ENCODE peak calls at places on chromosomes 2 and 18, in four cellular contexts. W is mesenchymal stem cell, F is NCI-H1092, C is prostate gland. Y is an unnamed sample.

GRCh38 chr2:232519581-232519980 is 607 bp upstream of the PRSS56 start:
- DNase-seq in W (no peak), F (no peak), C (no peak), Y (no peak)

GRCh38 chr18:8623549-8624106 is 14.4 kb downstream of the RAB12 start:
- DNase-seq in W (peak; percentile 41), F (no peak), C (no peak), Y (peak; percentile 15)

GRCh38 chr2:24852026-24852425 is 58.8 kb downstream of the CENPO start:
- DNase-seq in W (no peak), F (no peak), C (no peak), Y (no peak)

GRCh38 chr2:173119069-173119807 is 43.6 kb downstream of the MAP3K20 start:
- DNase-seq in W (no peak), F (peak; percentile 73), C (peak; percentile 46), Y (no peak)

GRCh38 chr2:109423556-109424359 is 190.0 kb downstream of the SEPTIN10 start:
- DNase-seq in W (no peak), F (no peak), C (no peak), Y (no peak)

GRCh38 chr2:144914622-144915230 is 394.8 kb upstream of the ZEB2 start:
- DNase-seq in W (no peak), F (no peak), C (no peak), Y (peak; percentile 23)

GRCh38 chr2:41723531-41723930 is 324.3 kb upstream of the PKDCC start:
- DNase-seq in W (no peak), F (no peak), C (no peak), Y (no peak)

GRCh38 chr2:120539421-120539936 is 193.5 kb downstream of the INHBB start:
- DNase-seq in W (no peak), F (no peak), C (no peak), Y (no peak)

GRCh38 chr18:58649966-58650816 is 21.1 kb upstream of the MALT1 start:
- DNase-seq in W (peak; percentile 41), F (no peak), C (no peak), Y (peak; percentile 46)

GRCh38 chr2:46340740-46341420 is 43.7 kb downstream of the EPAS1 start:
- DNase-seq in W (no peak), F (no peak), C (no peak), Y (no peak)

GRCh38 chr2:135271006-135271405 is 218.9 kb downstream of the RAB3GAP1 start:
- DNase-seq in W (no peak), F (no peak), C (no peak), Y (no peak)

GRCh38 chr2:46488389-46488788 is 9.0 kb downstream of the TMEM247 start:
- DNase-seq in W (no peak), F (no peak), C (no peak), Y (no peak)

GRCh38 chr18:23422751-23423418 is 30.2 kb upstream of the RIOK3 start:
- DNase-seq in W (peak; percentile 69), F (no peak), C (no peak), Y (peak; percentile 76)

GRCh38 chr2:210955591-210955990 is 399.2 kb downstream of the CPS1 start:
- DNase-seq in W (peak; percentile 71), F (no peak), C (no peak), Y (peak; percentile 39)

GRCh38 chr2:177908182-177908581 is 164.4 kb downstream of the PDE11A start:
- DNase-seq in W (no peak), F (no peak), C (no peak), Y (no peak)